ENCODE peak calls at places on chromosomes 7 and 10, in six cellular contexts. One of them, this sample, is unnamed.

GRCh38 chr7:141640239-141640840 is 61.6 kb downstream of the DENND11 start:
- DNase-seq in psoas muscle: no peak
- DNase-seq in effector memory CD4-positive, alpha-beta T cell: no peak
- DNase-seq in cardiac muscle cell: no peak
- DNase-seq in tibial artery: no peak
- DNase-seq in neural progenitor cell: no peak
- DNase-seq in this sample: no peak

GRCh38 chr10:20990604-20991003 is 93.5 kb upstream of the NEBL start:
- DNase-seq in psoas muscle: no peak
- DNase-seq in effector memory CD4-positive, alpha-beta T cell: no peak
- DNase-seq in cardiac muscle cell: no peak
- DNase-seq in tibial artery: no peak
- DNase-seq in neural progenitor cell: peak; percentile 62
- DNase-seq in this sample: no peak

GRCh38 chr7:28096713-28097112 is 83.9 kb downstream of the JAZF1 start:
- DNase-seq in psoas muscle: no peak
- DNase-seq in effector memory CD4-positive, alpha-beta T cell: peak; percentile 27
- DNase-seq in cardiac muscle cell: peak; percentile 70
- DNase-seq in tibial artery: no peak
- DNase-seq in neural progenitor cell: peak; percentile 62
- DNase-seq in this sample: peak; percentile 53

GRCh38 chr7:87506243-87507180 is 31.0 kb upstream of the ABCB4 start:
- DNase-seq in psoas muscle: no peak
- DNase-seq in effector memory CD4-positive, alpha-beta T cell: no peak
- DNase-seq in cardiac muscle cell: no peak
- DNase-seq in tibial artery: no peak
- DNase-seq in neural progenitor cell: no peak
- DNase-seq in this sample: peak; percentile 12

GRCh38 chr7:47669178-47669878 is 87.4 kb upstream of the TNS3 start:
- DNase-seq in psoas muscle: peak; percentile 80
- DNase-seq in effector memory CD4-positive, alpha-beta T cell: no peak
- DNase-seq in cardiac muscle cell: no peak
- DNase-seq in tibial artery: peak; percentile 97
- DNase-seq in neural progenitor cell: no peak
- DNase-seq in this sample: no peak

GRCh38 chr7:53119514-53119933 is 84.1 kb downstream of the POM121L12 start:
- DNase-seq in psoas muscle: no peak
- DNase-seq in effector memory CD4-positive, alpha-beta T cell: no peak
- DNase-seq in cardiac muscle cell: peak; percentile 29
- DNase-seq in tibial artery: no peak
- DNase-seq in neural progenitor cell: no peak
- DNase-seq in this sample: no peak

GRCh38 chr7:94591185-94591584 is 64.7 kb downstream of the SGCE start:
- DNase-seq in psoas muscle: no peak
- DNase-seq in effector memory CD4-positive, alpha-beta T cell: no peak
- DNase-seq in cardiac muscle cell: no peak
- DNase-seq in tibial artery: no peak
- DNase-seq in neural progenitor cell: no peak
- DNase-seq in this sample: no peak

GRCh38 chr10:21604651-21605050 is 70.6 kb downstream of the MLLT10 start:
- DNase-seq in psoas muscle: no peak
- DNase-seq in effector memory CD4-positive, alpha-beta T cell: no peak
- DNase-seq in cardiac muscle cell: no peak
- DNase-seq in tibial artery: no peak
- DNase-seq in neural progenitor cell: no peak
- DNase-seq in this sample: no peak

GRCh38 chr7:73892003-73892975 is 31.3 kb downstream of the TMEM270 start:
- DNase-seq in psoas muscle: peak; percentile 78
- DNase-seq in effector memory CD4-positive, alpha-beta T cell: no peak
- DNase-seq in cardiac muscle cell: no peak
- DNase-seq in tibial artery: peak; percentile 89
- DNase-seq in neural progenitor cell: no peak
- DNase-seq in this sample: no peak

GRCh38 chr10:123995461-123996131 is 97.8 kb downstream of the CHST15 start:
- DNase-seq in psoas muscle: peak; percentile 63
- DNase-seq in effector memory CD4-positive, alpha-beta T cell: no peak
- DNase-seq in cardiac muscle cell: peak; percentile 53
- DNase-seq in tibial artery: peak; percentile 73
- DNase-seq in neural progenitor cell: peak; percentile 75
- DNase-seq in this sample: no peak

GRCh38 chr10:17980796-17981195 is 29.1 kb downstream of the SLC39A12 start:
- DNase-seq in psoas muscle: no peak
- DNase-seq in effector memory CD4-positive, alpha-beta T cell: no peak
- DNase-seq in cardiac muscle cell: no peak
- DNase-seq in tibial artery: no peak
- DNase-seq in neural progenitor cell: no peak
- DNase-seq in this sample: no peak

GRCh38 chr7:131034166-131034881 is 293.4 kb upstream of the MKLN1 start:
- DNase-seq in psoas muscle: no peak
- DNase-seq in effector memory CD4-positive, alpha-beta T cell: no peak
- DNase-seq in cardiac muscle cell: no peak
- DNase-seq in tibial artery: no peak
- DNase-seq in neural progenitor cell: no peak
- DNase-seq in this sample: no peak

GRCh38 chr7:4745971-4746919 is 29.2 kb upstream of the AP5Z1 start:
- DNase-seq in psoas muscle: no peak
- DNase-seq in effector memory CD4-positive, alpha-beta T cell: no peak
- DNase-seq in cardiac muscle cell: no peak
- DNase-seq in tibial artery: no peak
- DNase-seq in neural progenitor cell: no peak
- DNase-seq in this sample: peak; percentile 46

GRCh38 chr10:11208243-11208642 is 190.6 kb downstream of the CELF2 start:
- DNase-seq in psoas muscle: no peak
- DNase-seq in effector memory CD4-positive, alpha-beta T cell: no peak
- DNase-seq in cardiac muscle cell: no peak
- DNase-seq in tibial artery: no peak
- DNase-seq in neural progenitor cell: no peak
- DNase-seq in this sample: no peak

GRCh38 chr10:6091630-6092029 is 2.8 kb downstream of the RBM17 start:
- DNase-seq in psoas muscle: no peak
- DNase-seq in effector memory CD4-positive, alpha-beta T cell: no peak
- DNase-seq in cardiac muscle cell: no peak
- DNase-seq in tibial artery: no peak
- DNase-seq in neural progenitor cell: peak; percentile 22
- DNase-seq in this sample: peak; percentile 18

GRCh38 chr10:20372748-20373147 is 524.4 kb downstream of the NEBL start:
- DNase-seq in psoas muscle: no peak
- DNase-seq in effector memory CD4-positive, alpha-beta T cell: no peak
- DNase-seq in cardiac muscle cell: no peak
- DNase-seq in tibial artery: no peak
- DNase-seq in neural progenitor cell: no peak
- DNase-seq in this sample: no peak

GRCh38 chr10:78348416-78349164 is 314.9 kb downstream of the RPS24 start:
- DNase-seq in psoas muscle: no peak
- DNase-seq in effector memory CD4-positive, alpha-beta T cell: no peak
- DNase-seq in cardiac muscle cell: no peak
- DNase-seq in tibial artery: peak; percentile 40
- DNase-seq in neural progenitor cell: no peak
- DNase-seq in this sample: no peak

GRCh38 chr10:17237915-17238444 is 9.9 kb downstream of the VIM start:
- DNase-seq in psoas muscle: no peak
- DNase-seq in effector memory CD4-positive, alpha-beta T cell: no peak
- DNase-seq in cardiac muscle cell: no peak
- DNase-seq in tibial artery: no peak
- DNase-seq in neural progenitor cell: no peak
- DNase-seq in this sample: no peak

GRCh38 chr7:152899482-152900166 is 140.1 kb downstream of the ACTR3B start:
- DNase-seq in psoas muscle: peak; percentile 86
- DNase-seq in effector memory CD4-positive, alpha-beta T cell: no peak
- DNase-seq in cardiac muscle cell: no peak
- DNase-seq in tibial artery: peak; percentile 45
- DNase-seq in neural progenitor cell: no peak
- DNase-seq in this sample: no peak

GRCh38 chr7:123674399-123675091 is 18.9 kb downstream of the LMOD2 start:
- DNase-seq in psoas muscle: no peak
- DNase-seq in effector memory CD4-positive, alpha-beta T cell: no peak
- DNase-seq in cardiac muscle cell: no peak
- DNase-seq in tibial artery: no peak
- DNase-seq in neural progenitor cell: no peak
- DNase-seq in this sample: no peak

GRCh38 chr10:8543361-8544056 is 489.0 kb downstream of the GATA3 start:
- DNase-seq in psoas muscle: no peak
- DNase-seq in effector memory CD4-positive, alpha-beta T cell: no peak
- DNase-seq in cardiac muscle cell: no peak
- DNase-seq in tibial artery: no peak
- DNase-seq in neural progenitor cell: no peak
- DNase-seq in this sample: no peak

GRCh38 chr7:4216016-4216415 is 466.1 kb upstream of the FOXK1 start:
- DNase-seq in psoas muscle: no peak
- DNase-seq in effector memory CD4-positive, alpha-beta T cell: no peak
- DNase-seq in cardiac muscle cell: no peak
- DNase-seq in tibial artery: peak; percentile 46
- DNase-seq in neural progenitor cell: no peak
- DNase-seq in this sample: no peak

GRCh38 chr10:116490028-116490662 is 55.6 kb upstream of the PNLIP start:
- DNase-seq in psoas muscle: no peak
- DNase-seq in effector memory CD4-positive, alpha-beta T cell: no peak
- DNase-seq in cardiac muscle cell: peak; percentile 53
- DNase-seq in tibial artery: no peak
- DNase-seq in neural progenitor cell: peak; percentile 53
- DNase-seq in this sample: no peak

GRCh38 chr7:116025098-116025809 is 5.3 kb downstream of the TFEC start:
- DNase-seq in psoas muscle: no peak
- DNase-seq in effector memory CD4-positive, alpha-beta T cell: no peak
- DNase-seq in cardiac muscle cell: no peak
- DNase-seq in tibial artery: no peak
- DNase-seq in neural progenitor cell: no peak
- DNase-seq in this sample: no peak

GRCh38 chr10:89438525-89438924 is 24.2 kb downstream of the IFIT5 start:
- DNase-seq in psoas muscle: no peak
- DNase-seq in effector memory CD4-positive, alpha-beta T cell: no peak
- DNase-seq in cardiac muscle cell: no peak
- DNase-seq in tibial artery: no peak
- DNase-seq in neural progenitor cell: no peak
- DNase-seq in this sample: no peak

GRCh38 chr10:79031723-79032122 is 37.0 kb upstream of the ZMIZ1 start:
- DNase-seq in psoas muscle: no peak
- DNase-seq in effector memory CD4-positive, alpha-beta T cell: no peak
- DNase-seq in cardiac muscle cell: no peak
- DNase-seq in tibial artery: peak; percentile 7
- DNase-seq in neural progenitor cell: no peak
- DNase-seq in this sample: no peak

GRCh38 chr10:34808789-34809745 is 6.0 kb downstream of the PARD3 start:
- DNase-seq in psoas muscle: peak; percentile 54
- DNase-seq in effector memory CD4-positive, alpha-beta T cell: no peak
- DNase-seq in cardiac muscle cell: peak; percentile 53
- DNase-seq in tibial artery: no peak
- DNase-seq in neural progenitor cell: peak; percentile 75
- DNase-seq in this sample: no peak

GRCh38 chr7:12378389-12378788 is 25.3 kb downstream of the VWDE start:
- DNase-seq in psoas muscle: no peak
- DNase-seq in effector memory CD4-positive, alpha-beta T cell: no peak
- DNase-seq in cardiac muscle cell: no peak
- DNase-seq in tibial artery: no peak
- DNase-seq in neural progenitor cell: no peak
- DNase-seq in this sample: no peak

GRCh38 chr10:87803328-87803727 is 14.7 kb downstream of the ATAD1 start:
- DNase-seq in psoas muscle: no peak
- DNase-seq in effector memory CD4-positive, alpha-beta T cell: no peak
- DNase-seq in cardiac muscle cell: no peak
- DNase-seq in tibial artery: no peak
- DNase-seq in neural progenitor cell: no peak
- DNase-seq in this sample: no peak
- H3K9me3 ChIP-seq in psoas muscle: no peaks in the 10 kb centered on the region
- H3K9me3 ChIP-seq in effector memory CD4-positive, alpha-beta T cell: no peaks in the 10 kb centered on the region
- H3K9me3 ChIP-seq in cardiac muscle cell: no peaks in the 10 kb centered on the region
- H3K9me3 ChIP-seq in tibial artery: no peaks in the 10 kb centered on the region
- H3K9me3 ChIP-seq in neural progenitor cell: peaks cover 34% of the 10 kb centered on the region
- H3K9me3 ChIP-seq in this sample: no peaks in the 10 kb centered on the region

GRCh38 chr7:23387583-23387982 is 82.7 kb downstream of the IGF2BP3 start:
- DNase-seq in psoas muscle: no peak
- DNase-seq in effector memory CD4-positive, alpha-beta T cell: no peak
- DNase-seq in cardiac muscle cell: no peak
- DNase-seq in tibial artery: no peak
- DNase-seq in neural progenitor cell: no peak
- DNase-seq in this sample: no peak
- H3K36me3 ChIP-seq in psoas muscle: no peaks in the 10 kb centered on the region
- H3K36me3 ChIP-seq in effector memory CD4-positive, alpha-beta T cell: no peaks in the 10 kb centered on the region
- H3K36me3 ChIP-seq in cardiac muscle cell: no peaks in the 10 kb centered on the region
- H3K36me3 ChIP-seq in tibial artery: no peaks in the 10 kb centered on the region
- H3K36me3 ChIP-seq in neural progenitor cell: peaks cover 5% of the 10 kb centered on the region
- H3K36me3 ChIP-seq in this sample: no peaks in the 10 kb centered on the region

DNA sequence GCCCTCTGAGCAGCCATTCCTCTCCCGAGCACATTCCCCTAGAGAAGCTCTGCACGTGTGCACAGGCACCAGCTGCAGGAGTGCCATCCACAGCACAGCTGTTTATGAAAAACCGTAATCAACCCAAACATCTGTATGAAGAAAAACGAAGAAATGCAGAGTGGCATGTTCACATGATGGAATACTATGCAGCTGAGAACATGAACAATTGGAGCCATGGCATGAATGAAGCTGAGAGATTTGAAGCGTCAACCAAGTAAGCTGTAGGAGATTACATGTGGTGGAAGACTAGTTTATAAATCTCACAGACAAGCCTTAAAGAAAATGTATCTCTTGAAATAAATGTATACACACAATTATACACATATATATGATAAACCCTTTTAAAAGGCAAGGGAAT is 176.5 kb downstream of the EBF3 start:
- DNase-seq in psoas muscle: no peak
- DNase-seq in effector memory CD4-positive, alpha-beta T cell: no peak
- DNase-seq in cardiac muscle cell: no peak
- DNase-seq in tibial artery: no peak
- DNase-seq in neural progenitor cell: no peak
- DNase-seq in this sample: no peak
- H3K9me3 ChIP-seq in psoas muscle: no peaks in the 10 kb centered on the region
- H3K9me3 ChIP-seq in effector memory CD4-positive, alpha-beta T cell: peaks cover 10% of the 10 kb centered on the region
- H3K9me3 ChIP-seq in cardiac muscle cell: no peaks in the 10 kb centered on the region
- H3K9me3 ChIP-seq in tibial artery: no peaks in the 10 kb centered on the region
- H3K9me3 ChIP-seq in neural progenitor cell: no peaks in the 10 kb centered on the region
- H3K9me3 ChIP-seq in this sample: no peaks in the 10 kb centered on the region

DNA sequence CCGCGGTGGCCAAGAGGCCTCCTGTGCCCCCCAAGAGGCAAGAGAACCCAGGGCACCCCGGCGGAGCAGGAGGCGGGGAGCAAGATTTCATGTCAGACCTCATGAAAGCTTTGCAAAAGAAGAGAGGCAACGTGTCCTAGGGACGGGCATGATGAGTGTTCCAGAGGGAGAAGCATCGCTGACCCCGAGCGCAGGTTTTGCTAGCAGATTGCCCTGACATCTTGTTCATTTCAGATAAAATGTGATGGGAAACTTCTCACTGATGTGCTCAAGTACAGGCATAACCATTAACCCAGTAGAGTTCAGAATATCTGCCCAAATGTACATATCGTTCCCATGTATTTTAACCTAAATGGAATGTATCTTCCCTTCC is 129.2 kb downstream of the APBB1IP start:
- DNase-seq in psoas muscle: no peak
- DNase-seq in effector memory CD4-positive, alpha-beta T cell: no peak
- DNase-seq in cardiac muscle cell: peak; percentile 26
- DNase-seq in tibial artery: no peak
- DNase-seq in neural progenitor cell: no peak
- DNase-seq in this sample: no peak
- H3K36me3 ChIP-seq in psoas muscle: no peaks in the 10 kb centered on the region
- H3K36me3 ChIP-seq in effector memory CD4-positive, alpha-beta T cell: peaks cover 52% of the 10 kb centered on the region
- H3K36me3 ChIP-seq in cardiac muscle cell: no peaks in the 10 kb centered on the region
- H3K36me3 ChIP-seq in tibial artery: no peaks in the 10 kb centered on the region
- H3K36me3 ChIP-seq in neural progenitor cell: no peaks in the 10 kb centered on the region
- H3K36me3 ChIP-seq in this sample: peaks cover 85% of the 10 kb centered on the region

This sample was measured in naive thymus-derived CD4-positive, alpha-beta T cell.